ENCODE peak calls at places on chromosomes 6 and 20, in eight cellular contexts. O is fibroblast of the aortic adventitia, D is kidney epithelial cell, C is coronary artery, B is endodermal cell, H is MM.1S, G is stomach, I is foreskin fibroblast. A is an unnamed sample.

GRCh38 chr20:62363920-62364851 is 2.9 kb downstream of the LAMA5 start:
- DNase-seq in D (no peak), H (no peak), I (no peak), O (no peak), C (peak; percentile 78), B (peak; percentile 74), G (no peak), A (no peak)

GRCh38 chr6:47651505-47651944 is 46.9 kb upstream of the ADGRF4 start:
- DNase-seq in O (peak; percentile 80), D (peak; percentile 63), B (no peak), H (no peak), C (no peak), G (no peak), I (no peak), A (peak; percentile 52)

GRCh38 chr6:159842035-159842434 is 42.0 kb downstream of the PNLDC1 start:
- DNase-seq in O (peak; percentile 27), G (no peak), H (no peak), I (no peak), B (no peak), D (no peak), C (no peak), A (no peak)

GRCh38 chr20:3606021-3606420 is 57.2 kb downstream of the GFRA4 start:
- DNase-seq in O (peak; percentile 10), D (no peak), C (no peak), H (no peak), I (peak; percentile 35), G (no peak), B (no peak), A (peak; percentile 48)

GRCh38 chr6:122692175-122692598 is 82.0 kb downstream of the PKIB start:
- DNase-seq in B (no peak), C (no peak), D (peak; percentile 43), G (no peak), H (no peak), O (peak; percentile 76), I (no peak), A (peak; percentile 87)

GRCh38 chr20:10857362-10858070 is 183.7 kb upstream of the JAG1 start:
- DNase-seq in O (peak; percentile 93), H (no peak), B (no peak), C (no peak), G (no peak), D (peak; percentile 97), I (no peak), A (peak; percentile 46)

GRCh38 chr6:106082735-106083398 is 3.3 kb upstream of the PRDM1 start:
- DNase-seq in I (peak; percentile 88), D (no peak), H (no peak), B (no peak), O (peak; percentile 72), G (no peak), C (no peak), A (peak; percentile 80)

GRCh38 chr20:34532751-34533150 is 16.5 kb downstream of the DYNLRB1 start:
- DNase-seq in D (no peak), G (no peak), C (no peak), O (no peak), B (no peak), H (no peak), I (no peak), A (no peak)

GRCh38 chr6:129852257-129852858 is 8.8 kb downstream of the TMEM244 start:
- DNase-seq in C (no peak), B (no peak), I (no peak), G (no peak), D (no peak), H (no peak), O (no peak), A (no peak)

GRCh38 chr6:117992856-117993255 is 85.8 kb downstream of the SLC35F1 start:
- DNase-seq in C (no peak), G (no peak), O (no peak), I (no peak), D (no peak), H (no peak), B (no peak), A (no peak)

GRCh38 chr20:8094415-8094818 is 37.6 kb upstream of the PLCB1 start:
- DNase-seq in B (no peak), D (no peak), I (peak; percentile 81), O (peak; percentile 97), H (no peak), C (no peak), G (peak; percentile 80), A (peak; percentile 67)

GRCh38 chr6:2749972-2750600 is 636 bp downstream of the MYLK4 start:
- DNase-seq in D (no peak), C (no peak), I (peak; percentile 50), H (peak; percentile 64), B (peak; percentile 85), G (peak; percentile 67), O (peak; percentile 76), A (peak; percentile 46)

GRCh38 chr20:37759761-37760209 is 66.0 kb downstream of the CTNNBL1 start:
- DNase-seq in O (no peak), C (no peak), G (no peak), B (no peak), I (no peak), H (no peak), D (no peak), A (no peak)

GRCh38 chr20:37760322-37760721 is 66.5 kb downstream of the CTNNBL1 start:
- DNase-seq in D (no peak), B (no peak), G (no peak), O (no peak), H (no peak), C (no peak), I (no peak), A (no peak)

GRCh38 chr20:37763105-37763504 is 69.3 kb downstream of the CTNNBL1 start:
- DNase-seq in I (no peak), O (no peak), B (no peak), H (no peak), G (no peak), D (no peak), C (no peak), A (no peak)

DNA sequence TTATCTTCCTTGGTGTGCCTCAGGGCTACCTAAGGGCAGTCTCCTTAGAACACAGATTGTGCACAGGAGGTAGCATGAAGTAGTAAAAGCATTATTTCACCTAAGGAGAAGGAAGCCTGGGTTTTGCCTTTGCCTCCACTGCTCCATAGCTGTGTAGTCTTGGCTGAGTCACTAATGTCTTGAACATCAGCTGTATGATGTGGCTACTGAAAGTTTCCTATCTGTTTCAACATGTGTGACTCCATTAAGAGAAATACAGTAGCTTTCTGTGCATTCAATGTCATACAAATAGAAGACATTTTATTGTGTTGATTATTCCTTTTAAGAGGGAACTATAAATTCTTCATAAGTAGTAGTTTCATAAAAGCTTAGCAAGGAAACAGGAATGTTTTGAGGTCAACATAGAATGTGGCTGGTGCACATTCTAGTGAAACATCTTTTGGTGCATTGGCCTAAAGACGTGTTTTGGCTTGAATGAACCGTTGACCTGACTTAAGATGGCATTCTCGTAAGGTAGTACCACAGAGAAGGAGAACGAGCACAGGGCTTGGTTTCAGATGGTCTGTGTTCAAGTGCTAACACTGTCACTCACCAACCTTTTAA is 70.6 kb downstream of the CTNNBL1 start:
- DNase-seq in B (no peak), O (no peak), G (no peak), D (no peak), I (no peak), C (no peak), H (no peak), A (no peak)
- TF ChIP-seq CTCF in B (no peak), O (no peak), G (no peak), D (no peak), I (no peak), C (no peak), H (no peak), A (no peak)

DNA sequence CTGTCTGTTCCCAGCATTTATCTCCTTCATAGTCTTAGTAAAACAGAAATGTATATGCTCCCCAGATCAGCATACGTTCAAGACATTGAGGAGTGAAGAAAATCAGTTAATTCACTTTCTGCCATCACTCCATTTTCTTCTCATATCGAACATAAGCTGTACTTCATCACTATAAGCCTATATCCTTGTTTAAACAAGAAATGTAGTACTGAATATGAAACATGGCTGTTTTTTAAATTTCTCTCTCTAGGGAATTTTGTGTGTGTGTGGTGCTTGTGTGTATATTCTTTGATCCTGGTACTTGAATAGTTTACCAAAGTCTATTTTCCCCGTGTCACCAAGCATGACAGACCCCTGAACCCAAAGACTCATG is 107.1 kb downstream of the HFE start:
- DNase-seq in D (no peak), C (no peak), O (no peak), H (no peak), G (no peak), I (no peak), B (no peak), A (no peak)
- H3K4me3 ChIP-seq in D (no peak overlapping the region), C (no peak overlapping the region), O (no peak overlapping the region), H (no peak overlapping the region), G (no peak overlapping the region), I (no peak overlapping the region), B (peak overlapping the region; percentile 95), A (peak overlapping the region; percentile 73)

DNA sequence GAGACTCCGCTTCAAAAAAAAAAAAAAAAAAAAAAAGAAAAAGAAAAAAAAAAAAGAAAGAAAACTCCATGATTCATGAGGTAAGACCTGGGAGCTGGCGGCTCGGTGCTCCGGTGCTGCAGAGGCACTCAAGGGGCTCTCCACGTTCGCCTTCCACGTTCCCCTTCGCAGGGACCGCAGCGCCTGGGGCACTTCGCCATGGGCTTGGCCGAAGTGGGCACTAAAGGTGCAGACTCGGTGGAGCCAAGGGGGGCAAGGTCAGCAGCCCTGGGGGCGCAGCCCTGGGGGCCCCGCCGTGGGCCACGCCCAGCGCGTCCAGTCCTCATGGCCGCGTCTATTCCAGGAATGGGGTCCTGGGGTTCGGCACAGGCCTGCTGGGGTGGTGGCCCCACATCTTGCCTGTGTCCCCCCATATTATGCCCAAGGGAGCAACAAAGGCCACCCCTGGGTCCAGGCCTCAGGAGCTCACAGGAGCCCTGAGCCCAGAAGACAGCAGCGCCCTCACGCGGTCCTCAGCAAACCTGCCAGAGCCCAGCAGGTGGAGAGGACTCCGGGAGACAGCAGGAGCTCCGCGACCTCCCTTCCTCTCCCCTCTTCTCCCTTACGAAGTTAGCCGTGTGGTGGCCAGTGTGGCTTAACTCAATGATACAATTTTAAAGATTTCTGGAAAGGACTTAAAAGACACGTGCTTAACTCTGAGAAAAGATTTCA is 21.9 kb downstream of the ZBTB46 start:
- DNase-seq in I (no peak), C (no peak), D (no peak), O (no peak), B (no peak), H (no peak), G (no peak), A (no peak)
- TF ChIP-seq CTCF in I (no peak), C (no peak), D (no peak), O (no peak), B (peak; percentile 36), H (no peak), G (no peak), A (no peak)

GRCh38 chr6:142903806-142904205 is 41.2 kb downstream of the HIVEP2 start:
- DNase-seq in I (peak; percentile 54), H (no peak), D (no peak), B (no peak), O (peak; percentile 19), C (no peak), G (no peak), A (peak; percentile 34)

GRCh38 chr6:142900467-142900961 is 44.5 kb downstream of the HIVEP2 start:
- DNase-seq in O (no peak), I (no peak), B (no peak), C (no peak), G (no peak), D (no peak), H (no peak), A (peak; percentile 37)

GRCh38 chr6:142899101-142899760 is 45.7 kb downstream of the HIVEP2 start:
- DNase-seq in I (no peak), O (peak; percentile 35), B (no peak), C (no peak), H (no peak), G (no peak), D (no peak), A (no peak)

GRCh38 chr6:142901616-142902015 is 43.4 kb downstream of the HIVEP2 start:
- DNase-seq in H (no peak), D (no peak), I (no peak), C (no peak), B (no peak), G (no peak), O (no peak), A (no peak)

GRCh38 chr6:142902636-142903053 is 42.3 kb downstream of the HIVEP2 start:
- DNase-seq in C (no peak), I (peak; percentile 99), D (peak; percentile 97), B (no peak), G (peak; percentile 61), H (no peak), O (peak; percentile 99), A (peak; percentile 99)
- H3K4me3 ChIP-seq in C (peak overlapping the region; percentile 12), I (peak overlapping the region; percentile 27), D (no peak overlapping the region), B (no peak overlapping the region), G (no peak overlapping the region), H (no peak overlapping the region), O (no peak overlapping the region), A (peak overlapping the region; percentile 34)

A was measured in AG10803.